ENCODE peak calls at places on chromosome 12, in four cellular contexts. F is NCI-H2081, T is progenitor cell of endocrine pancreas, V is GM04503. O is an unnamed sample.

GRCh38 chr12:12091977-12092663 is 21.4 kb downstream of the BCL2L14 start:
- DNase-seq in T (no peak), F (peak), V (no peak), O (no peak)

GRCh38 chr12:62882140-62882539 is 52.8 kb downstream of the PPM1H start:
- DNase-seq in F (no peak), T (no peak), V (no peak), O (no peak)

GRCh38 chr12:28938056-28938455 is 211.0 kb upstream of the FAR2 start:
- DNase-seq in F (no peak), T (no peak), V (no peak), O (no peak)

GRCh38 chr12:48977290-48978281 is 536 bp upstream of the WNT1 start:
- DNase-seq in F (peak), T (peak), V (no peak), O (no peak)

GRCh38 chr12:121975029-121975428 is 46.7 kb upstream of the BCL7A start:
- DNase-seq in F (no peak), T (no peak), V (no peak), O (no peak)

GRCh38 chr12:93379432-93380308 is 1.9 kb downstream of the NUDT4 start:
- DNase-seq in T (no peak), F (no peak), V (no peak), O (no peak)

GRCh38 chr12:54479421-54479820 is 6.0 kb upstream of the GTSF1 start:
- DNase-seq in V (peak), T (no peak), F (no peak), O (peak)

GRCh38 chr12:21992823-21993222 is 51.6 kb upstream of the ABCC9 start:
- DNase-seq in T (no peak), F (no peak), V (no peak), O (no peak)

GRCh38 chr12:94948232-94948810 is 55.2 kb downstream of the NDUFA12 start:
- DNase-seq in F (no peak), V (no peak), T (no peak), O (no peak)

GRCh38 chr12:59113831-59114273 is 193.5 kb upstream of the LRIG3 start:
- DNase-seq in T (peak), V (no peak), F (peak), O (peak)

GRCh38 chr12:69388371-69388770 is 28.8 kb downstream of the YEATS4 start:
- DNase-seq in T (no peak), F (no peak), V (no peak), O (peak)

GRCh38 chr12:88052686-88053085 is 23.5 kb upstream of the C12orf50 start:
- DNase-seq in V (no peak), F (peak), T (no peak), O (no peak)

GRCh38 chr12:72869025-72869424 is 596.9 kb downstream of the TRHDE start:
- DNase-seq in V (no peak), T (no peak), F (no peak), O (no peak)

GRCh38 chr12:108635201-108635996 is 1.7 kb upstream of the SELPLG start:
- DNase-seq in V (no peak), T (no peak), F (no peak), O (no peak)

GRCh38 chr12:13727707-13728147 is 253.7 kb downstream of the GRIN2B start:
- DNase-seq in V (no peak), T (no peak), F (peak), O (no peak)

GRCh38 chr12:109331546-109331945 is 16.2 kb upstream of the MYO1H start:
- DNase-seq in T (no peak), V (no peak), F (no peak), O (no peak)

GRCh38 chr12:53063708-53064612 is 14.1 kb downstream of the TNS2 start:
- DNase-seq in V (no peak), T (no peak), F (peak), O (no peak)

GRCh38 chr12:111775205-111776193 is 8.8 kb downstream of the ALDH2 start:
- DNase-seq in V (no peak), F (no peak), T (no peak), O (peak)

GRCh38 chr12:67415473-67415872 is 146.3 kb downstream of the CAND1 start:
- DNase-seq in V (peak), T (no peak), F (peak), O (no peak)

GRCh38 chr12:74446466-74446865 is 91.2 kb upstream of the ATXN7L3B start:
- DNase-seq in F (no peak), T (no peak), V (no peak), O (no peak)

GRCh38 chr12:49615725-49616124 is 7.6 kb upstream of the PRPF40B start:
- DNase-seq in T (no peak), V (no peak), F (no peak), O (no peak)

GRCh38 chr12:81077686-81078441 is at the start of gene ACSS3:
- DNase-seq in T (peak), V (no peak), F (peak), O (no peak)

GRCh38 chr12:116551952-116552749 is 7.0 kb upstream of the MAP1LC3B2 start:
- DNase-seq in F (no peak), V (no peak), T (no peak), O (no peak)

GRCh38 chr12:81162725-81163124 is 84.8 kb downstream of the ACSS3 start:
- DNase-seq in T (no peak), V (no peak), F (no peak), O (no peak)

GRCh38 chr12:125983094-125983783 is 918.0 kb downstream of the AACS start:
- DNase-seq in F (no peak), V (no peak), T (peak), O (no peak)

GRCh38 chr12:30874455-30875313 is 51.9 kb upstream of the TSPAN11 start:
- DNase-seq in V (no peak), F (peak), T (no peak), O (no peak)

GRCh38 chr12:15837141-15837781 is 44.9 kb upstream of the STRAP start:
- DNase-seq in T (no peak), F (no peak), V (peak), O (peak)

GRCh38 chr12:109744991-109745942 is 31.6 kb downstream of the FAM222A start:
- DNase-seq in F (no peak), V (no peak), T (no peak), O (no peak)